ENCODE peak calls at places on chromosome 13, in four cellular contexts. T, Q, E and A are unnamed samples.

GRCh38 chr13:41053384-41053826 is 7.9 kb upstream of the WBP4 start:
- DNase-seq in T (no peak), Q (peak; percentile 30), E (no peak), A (peak; percentile 56)

GRCh38 chr13:90230311-90230710 is 1117.2 kb upstream of the MIR17HG start:
- DNase-seq in Q (no peak), E (no peak), T (no peak), A (no peak)

GRCh38 chr13:31073859-31074718 is 87.6 kb downstream of the HSPH1 start:
- DNase-seq in E (no peak), Q (no peak), T (no peak), A (no peak)

GRCh38 chr13:37163626-37164365 is 58.3 kb upstream of the CSNK1A1L start:
- DNase-seq in T (no peak), E (no peak), Q (no peak), A (peak; percentile 56)

GRCh38 chr13:39051157-39051556 is 12.9 kb downstream of the NHLRC3 start:
- DNase-seq in Q (no peak), T (peak; percentile 36), E (no peak), A (no peak)

GRCh38 chr13:46565808-46566750 is 13.1 kb downstream of the LRCH1 start:
- DNase-seq in E (no peak), Q (no peak), T (no peak), A (no peak)

GRCh38 chr13:83895994-83896580 is 13.8 kb upstream of the SLITRK1 start:
- DNase-seq in Q (no peak), T (peak; percentile 53), E (no peak), A (no peak)

GRCh38 chr13:41981961-41982723 is 21.2 kb upstream of the VWA8 start:
- DNase-seq in E (no peak), Q (no peak), T (no peak), A (no peak)

GRCh38 chr13:30021611-30022010 is 171.2 kb upstream of the UBL3 start:
- DNase-seq in Q (no peak), T (no peak), E (no peak), A (no peak)

GRCh38 chr13:30673669-30674521 is 56.2 kb downstream of the USPL1 start:
- DNase-seq in Q (peak; percentile 93), E (peak; percentile 93), T (peak; percentile 40), A (peak; percentile 54)

GRCh38 chr13:76856141-76856571 is 30.0 kb downstream of the KCTD12 start:
- DNase-seq in T (peak; percentile 38), Q (no peak), E (no peak), A (no peak)

GRCh38 chr13:20891034-20891433 is 11.5 kb downstream of the XPO4 start:
- DNase-seq in Q (no peak), T (no peak), E (no peak), A (no peak)

GRCh38 chr13:91988331-91988730 is 589.9 kb downstream of the GPC5 start:
- DNase-seq in T (no peak), E (no peak), Q (no peak), A (no peak)

GRCh38 chr13:43573787-43574562 is 212.8 kb downstream of the ENOX1 start:
- DNase-seq in Q (no peak), E (no peak), T (peak; percentile 15), A (no peak)

GRCh38 chr13:43574601-43575000 is 212.2 kb downstream of the ENOX1 start:
- DNase-seq in Q (no peak), E (no peak), T (no peak), A (no peak)

GRCh38 chr13:43569688-43570087 is 217.1 kb downstream of the ENOX1 start:
- DNase-seq in Q (no peak), T (no peak), E (no peak), A (no peak)

GRCh38 chr13:43572601-43573360 is 214.0 kb downstream of the ENOX1 start:
- DNase-seq in T (peak; percentile 15), Q (no peak), E (no peak), A (peak; percentile 40)

GRCh38 chr13:43573361-43573740 is 213.4 kb downstream of the ENOX1 start:
- DNase-seq in E (no peak), Q (no peak), T (peak; percentile 4), A (peak; percentile 11)
- TF ChIP-seq CTCF in E (no peak), Q (no peak), T (no peak), A (no peak)

GRCh38 chr13:98871727-98872126 is 106.1 kb downstream of the DOCK9 start:
- DNase-seq in Q (no peak), T (no peak), E (no peak), A (no peak)

GRCh38 chr13:98869408-98870090 is 108.3 kb downstream of the DOCK9 start:
- DNase-seq in E (no peak), T (no peak), Q (peak; percentile 68), A (no peak)

GRCh38 chr13:98868932-98869331 is 108.9 kb downstream of the DOCK9 start:
- DNase-seq in E (no peak), T (no peak), Q (no peak), A (no peak)

DNA sequence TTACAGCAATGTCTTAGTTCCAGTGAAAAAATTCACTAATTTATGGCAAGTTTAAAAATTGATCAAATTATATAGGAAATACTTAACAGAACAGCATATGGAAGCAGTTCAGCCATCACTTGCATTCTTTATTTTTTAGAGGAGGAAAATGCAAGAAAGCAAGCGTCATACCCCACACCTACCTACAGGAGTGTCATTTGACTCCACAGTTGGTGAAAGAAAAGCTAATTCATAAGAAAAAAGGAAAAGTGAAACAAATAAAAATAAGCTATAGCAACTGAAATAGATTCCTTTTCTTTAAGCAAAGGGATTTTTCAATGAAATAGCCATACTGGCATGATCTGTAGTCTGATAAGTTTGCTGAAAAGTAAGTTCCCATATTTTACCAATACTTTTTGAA is 111.0 kb downstream of the DOCK9 start:
- DNase-seq in Q (no peak), T (no peak), E (no peak), A (no peak)
- TF ChIP-seq CTCF in Q (no peak), T (peak; percentile 28), E (peak; percentile 24), A (peak; percentile 17)

GRCh38 chr13:98482476-98483444 is 94.1 kb downstream of the STK24 start:
- DNase-seq in T (peak; percentile 42), Q (peak; percentile 93), E (no peak), A (no peak)
- TF ChIP-seq CTCF in T (peak; percentile 27), Q (peak; percentile 19), E (no peak), A (peak; percentile 21)

GRCh38 chr13:110715395-110716234 is 2.1 kb downstream of the ING1 start:
- DNase-seq in T (peak; percentile 100), Q (peak; percentile 99), E (peak; percentile 94), A (peak; percentile 99)
- TF ChIP-seq CTCF in T (no peak), Q (no peak), E (no peak), A (peak; percentile 45)

DNA sequence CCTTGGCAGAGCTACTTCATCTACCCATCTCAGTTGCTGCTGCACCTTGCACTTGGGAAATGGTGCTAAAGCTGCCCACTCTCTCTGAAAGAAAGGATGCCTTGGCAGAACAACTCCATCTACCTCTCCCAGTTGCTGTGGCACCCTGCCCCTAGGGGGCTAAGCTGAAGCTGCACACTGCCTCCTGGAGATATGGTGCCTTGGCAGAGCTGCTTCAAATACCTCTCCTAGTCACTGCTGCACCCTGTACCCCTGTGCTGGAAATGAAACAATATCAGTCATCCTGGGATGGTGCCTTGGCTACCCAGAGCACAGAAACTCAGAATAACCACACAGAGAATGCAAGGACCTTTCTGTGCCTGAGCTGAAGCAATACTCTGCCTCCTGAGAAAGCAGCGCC is 615.8 kb downstream of the DIAPH3 start:
- DNase-seq in Q (no peak), T (no peak), E (no peak), A (no peak)
- TF ChIP-seq CTCF in Q (no peak), T (no peak), E (no peak), A (no peak)